ENCODE peak calls at places on chromosomes 13 and 19, in ten cellular contexts. One of them, this sample, is unnamed.

GRCh38 chr19:10079031-10079453 is 7.1 kb upstream of the SHFL start:
- DNase-seq in iPS-NIHi11: no peak
- DNase-seq in stimulated activated CD4-positive, alpha-beta T cell treated with anti-CD3 and anti-CD28 coated beads, Interleukin-2, amount 100 ng/mL, for 24 hours: no peak
- DNase-seq in heart right ventricle: no peak
- DNase-seq in activated T-cell treated with anti-CD3 and anti-CD28 coated beads for 24 hours: no peak
- DNase-seq in GM12865: no peak
- DNase-seq in SK-MEL-5: no peak
- DNase-seq in PC-3: peak; percentile 7
- DNase-seq in activated T-helper 1 cell treated with anti-CD3 and anti-CD28 coated beads, Interleukin-12 subunit alpha, Interleukin-12 subunit beta, Interleukin-2, Interleukin-4 antibody, amounts not matched to agents 30 ng/mL and 10 ng/mL and 1 ng/mL, durations not matched to agents 14 hours and 24 hours and 36 hours: no peak
- DNase-seq in T-helper 2 cell: no peak
- DNase-seq in this sample: no peak

GRCh38 chr19:52991484-52991883 is 22.2 kb upstream of the ERVV-1 start:
- DNase-seq in iPS-NIHi11: no peak
- DNase-seq in stimulated activated CD4-positive, alpha-beta T cell treated with anti-CD3 and anti-CD28 coated beads, Interleukin-2, amount 100 ng/mL, for 24 hours: no peak
- DNase-seq in heart right ventricle: no peak
- DNase-seq in activated T-cell treated with anti-CD3 and anti-CD28 coated beads for 24 hours: no peak
- DNase-seq in GM12865: no peak
- DNase-seq in SK-MEL-5: peak; percentile 19
- DNase-seq in PC-3: peak; percentile 98
- DNase-seq in activated T-helper 1 cell treated with anti-CD3 and anti-CD28 coated beads, Interleukin-12 subunit alpha, Interleukin-12 subunit beta, Interleukin-2, Interleukin-4 antibody, amounts not matched to agents 30 ng/mL and 10 ng/mL and 1 ng/mL, durations not matched to agents 14 hours and 24 hours and 36 hours: no peak
- DNase-seq in T-helper 2 cell: no peak
- DNase-seq in this sample: peak; percentile 78

GRCh38 chr19:19185853-19186728 is 5.9 kb downstream of the BORCS8 start:
- DNase-seq in iPS-NIHi11: peak; percentile 85
- DNase-seq in stimulated activated CD4-positive, alpha-beta T cell treated with anti-CD3 and anti-CD28 coated beads, Interleukin-2, amount 100 ng/mL, for 24 hours: peak; percentile 59
- DNase-seq in heart right ventricle: no peak
- DNase-seq in activated T-cell treated with anti-CD3 and anti-CD28 coated beads for 24 hours: peak; percentile 47
- DNase-seq in GM12865: peak; percentile 72
- DNase-seq in SK-MEL-5: peak; percentile 66
- DNase-seq in PC-3: peak; percentile 57
- DNase-seq in activated T-helper 1 cell treated with anti-CD3 and anti-CD28 coated beads, Interleukin-12 subunit alpha, Interleukin-12 subunit beta, Interleukin-2, Interleukin-4 antibody, amounts not matched to agents 30 ng/mL and 10 ng/mL and 1 ng/mL, durations not matched to agents 14 hours and 24 hours and 36 hours: peak; percentile 32
- DNase-seq in T-helper 2 cell: peak; percentile 73
- DNase-seq in this sample: no peak

GRCh38 chr19:4575978-4576933 is 16.8 kb upstream of the SEMA6B start:
- DNase-seq in iPS-NIHi11: peak; percentile 71
- DNase-seq in stimulated activated CD4-positive, alpha-beta T cell treated with anti-CD3 and anti-CD28 coated beads, Interleukin-2, amount 100 ng/mL, for 24 hours: peak; percentile 84
- DNase-seq in heart right ventricle: peak; percentile 67
- DNase-seq in activated T-cell treated with anti-CD3 and anti-CD28 coated beads for 24 hours: peak; percentile 42
- DNase-seq in GM12865: peak; percentile 62
- DNase-seq in SK-MEL-5: peak; percentile 70
- DNase-seq in PC-3: peak; percentile 68
- DNase-seq in activated T-helper 1 cell treated with anti-CD3 and anti-CD28 coated beads, Interleukin-12 subunit alpha, Interleukin-12 subunit beta, Interleukin-2, Interleukin-4 antibody, amounts not matched to agents 30 ng/mL and 10 ng/mL and 1 ng/mL, durations not matched to agents 14 hours and 24 hours and 36 hours: peak; percentile 54
- DNase-seq in T-helper 2 cell: peak; percentile 31
- DNase-seq in this sample: no peak

GRCh38 chr13:86986448-86986847 is 684.7 kb upstream of the SLITRK5 start:
- DNase-seq in iPS-NIHi11: no peak
- DNase-seq in stimulated activated CD4-positive, alpha-beta T cell treated with anti-CD3 and anti-CD28 coated beads, Interleukin-2, amount 100 ng/mL, for 24 hours: no peak
- DNase-seq in heart right ventricle: no peak
- DNase-seq in activated T-cell treated with anti-CD3 and anti-CD28 coated beads for 24 hours: no peak
- DNase-seq in GM12865: no peak
- DNase-seq in SK-MEL-5: no peak
- DNase-seq in PC-3: no peak
- DNase-seq in activated T-helper 1 cell treated with anti-CD3 and anti-CD28 coated beads, Interleukin-12 subunit alpha, Interleukin-12 subunit beta, Interleukin-2, Interleukin-4 antibody, amounts not matched to agents 30 ng/mL and 10 ng/mL and 1 ng/mL, durations not matched to agents 14 hours and 24 hours and 36 hours: no peak
- DNase-seq in T-helper 2 cell: no peak
- DNase-seq in this sample: no peak

GRCh38 chr13:73809561-73809960 is 324.6 kb downstream of the KLF12 start:
- DNase-seq in iPS-NIHi11: no peak
- DNase-seq in stimulated activated CD4-positive, alpha-beta T cell treated with anti-CD3 and anti-CD28 coated beads, Interleukin-2, amount 100 ng/mL, for 24 hours: no peak
- DNase-seq in heart right ventricle: no peak
- DNase-seq in activated T-cell treated with anti-CD3 and anti-CD28 coated beads for 24 hours: no peak
- DNase-seq in GM12865: no peak
- DNase-seq in SK-MEL-5: no peak
- DNase-seq in PC-3: peak; percentile 63
- DNase-seq in activated T-helper 1 cell treated with anti-CD3 and anti-CD28 coated beads, Interleukin-12 subunit alpha, Interleukin-12 subunit beta, Interleukin-2, Interleukin-4 antibody, amounts not matched to agents 30 ng/mL and 10 ng/mL and 1 ng/mL, durations not matched to agents 14 hours and 24 hours and 36 hours: no peak
- DNase-seq in T-helper 2 cell: no peak
- DNase-seq in this sample: no peak

GRCh38 chr13:46914341-46914740 is 17.5 kb upstream of the HTR2A start:
- DNase-seq in iPS-NIHi11: no peak
- DNase-seq in stimulated activated CD4-positive, alpha-beta T cell treated with anti-CD3 and anti-CD28 coated beads, Interleukin-2, amount 100 ng/mL, for 24 hours: no peak
- DNase-seq in heart right ventricle: no peak
- DNase-seq in activated T-cell treated with anti-CD3 and anti-CD28 coated beads for 24 hours: no peak
- DNase-seq in GM12865: no peak
- DNase-seq in SK-MEL-5: no peak
- DNase-seq in PC-3: no peak
- DNase-seq in activated T-helper 1 cell treated with anti-CD3 and anti-CD28 coated beads, Interleukin-12 subunit alpha, Interleukin-12 subunit beta, Interleukin-2, Interleukin-4 antibody, amounts not matched to agents 30 ng/mL and 10 ng/mL and 1 ng/mL, durations not matched to agents 14 hours and 24 hours and 36 hours: no peak
- DNase-seq in T-helper 2 cell: no peak
- DNase-seq in this sample: no peak

GRCh38 chr13:109010912-109011311 is 381.5 kb downstream of the MYO16 start:
- DNase-seq in iPS-NIHi11: peak; percentile 53
- DNase-seq in stimulated activated CD4-positive, alpha-beta T cell treated with anti-CD3 and anti-CD28 coated beads, Interleukin-2, amount 100 ng/mL, for 24 hours: no peak
- DNase-seq in heart right ventricle: no peak
- DNase-seq in activated T-cell treated with anti-CD3 and anti-CD28 coated beads for 24 hours: no peak
- DNase-seq in GM12865: no peak
- DNase-seq in SK-MEL-5: no peak
- DNase-seq in PC-3: no peak
- DNase-seq in activated T-helper 1 cell treated with anti-CD3 and anti-CD28 coated beads, Interleukin-12 subunit alpha, Interleukin-12 subunit beta, Interleukin-2, Interleukin-4 antibody, amounts not matched to agents 30 ng/mL and 10 ng/mL and 1 ng/mL, durations not matched to agents 14 hours and 24 hours and 36 hours: no peak
- DNase-seq in T-helper 2 cell: no peak
- DNase-seq in this sample: no peak

GRCh38 chr19:55956431-55956830 is 8.8 kb downstream of the NLRP8 start:
- DNase-seq in iPS-NIHi11: no peak
- DNase-seq in stimulated activated CD4-positive, alpha-beta T cell treated with anti-CD3 and anti-CD28 coated beads, Interleukin-2, amount 100 ng/mL, for 24 hours: no peak
- DNase-seq in heart right ventricle: no peak
- DNase-seq in activated T-cell treated with anti-CD3 and anti-CD28 coated beads for 24 hours: no peak
- DNase-seq in GM12865: no peak
- DNase-seq in SK-MEL-5: no peak
- DNase-seq in PC-3: peak; percentile 60
- DNase-seq in activated T-helper 1 cell treated with anti-CD3 and anti-CD28 coated beads, Interleukin-12 subunit alpha, Interleukin-12 subunit beta, Interleukin-2, Interleukin-4 antibody, amounts not matched to agents 30 ng/mL and 10 ng/mL and 1 ng/mL, durations not matched to agents 14 hours and 24 hours and 36 hours: no peak
- DNase-seq in T-helper 2 cell: no peak
- DNase-seq in this sample: no peak

GRCh38 chr13:23950736-23951510 is 53.6 kb upstream of the C1QTNF9B start:
- DNase-seq in iPS-NIHi11: peak; percentile 22
- DNase-seq in stimulated activated CD4-positive, alpha-beta T cell treated with anti-CD3 and anti-CD28 coated beads, Interleukin-2, amount 100 ng/mL, for 24 hours: no peak
- DNase-seq in heart right ventricle: no peak
- DNase-seq in activated T-cell treated with anti-CD3 and anti-CD28 coated beads for 24 hours: no peak
- DNase-seq in GM12865: no peak
- DNase-seq in SK-MEL-5: no peak
- DNase-seq in PC-3: no peak
- DNase-seq in activated T-helper 1 cell treated with anti-CD3 and anti-CD28 coated beads, Interleukin-12 subunit alpha, Interleukin-12 subunit beta, Interleukin-2, Interleukin-4 antibody, amounts not matched to agents 30 ng/mL and 10 ng/mL and 1 ng/mL, durations not matched to agents 14 hours and 24 hours and 36 hours: no peak
- DNase-seq in T-helper 2 cell: no peak
- DNase-seq in this sample: no peak

GRCh38 chr19:50510121-50510670 is 795 bp downstream of the JOSD2 start:
- DNase-seq in iPS-NIHi11: no peak
- DNase-seq in stimulated activated CD4-positive, alpha-beta T cell treated with anti-CD3 and anti-CD28 coated beads, Interleukin-2, amount 100 ng/mL, for 24 hours: no peak
- DNase-seq in heart right ventricle: no peak
- DNase-seq in activated T-cell treated with anti-CD3 and anti-CD28 coated beads for 24 hours: no peak
- DNase-seq in GM12865: no peak
- DNase-seq in SK-MEL-5: no peak
- DNase-seq in PC-3: no peak
- DNase-seq in activated T-helper 1 cell treated with anti-CD3 and anti-CD28 coated beads, Interleukin-12 subunit alpha, Interleukin-12 subunit beta, Interleukin-2, Interleukin-4 antibody, amounts not matched to agents 30 ng/mL and 10 ng/mL and 1 ng/mL, durations not matched to agents 14 hours and 24 hours and 36 hours: no peak
- DNase-seq in T-helper 2 cell: no peak
- DNase-seq in this sample: no peak

GRCh38 chr19:41990028-41990427 is 4.0 kb downstream of the ATP1A3 start:
- DNase-seq in iPS-NIHi11: no peak
- DNase-seq in stimulated activated CD4-positive, alpha-beta T cell treated with anti-CD3 and anti-CD28 coated beads, Interleukin-2, amount 100 ng/mL, for 24 hours: no peak
- DNase-seq in heart right ventricle: no peak
- DNase-seq in activated T-cell treated with anti-CD3 and anti-CD28 coated beads for 24 hours: no peak
- DNase-seq in GM12865: no peak
- DNase-seq in SK-MEL-5: no peak
- DNase-seq in PC-3: no peak
- DNase-seq in activated T-helper 1 cell treated with anti-CD3 and anti-CD28 coated beads, Interleukin-12 subunit alpha, Interleukin-12 subunit beta, Interleukin-2, Interleukin-4 antibody, amounts not matched to agents 30 ng/mL and 10 ng/mL and 1 ng/mL, durations not matched to agents 14 hours and 24 hours and 36 hours: no peak
- DNase-seq in T-helper 2 cell: no peak
- DNase-seq in this sample: no peak

GRCh38 chr19:18832331-18833140 is 777 bp downstream of the UPF1 start:
- DNase-seq in iPS-NIHi11: peak; percentile 67
- DNase-seq in stimulated activated CD4-positive, alpha-beta T cell treated with anti-CD3 and anti-CD28 coated beads, Interleukin-2, amount 100 ng/mL, for 24 hours: peak; percentile 38
- DNase-seq in heart right ventricle: no peak
- DNase-seq in activated T-cell treated with anti-CD3 and anti-CD28 coated beads for 24 hours: no peak
- DNase-seq in GM12865: peak; percentile 62
- DNase-seq in SK-MEL-5: no peak
- DNase-seq in PC-3: peak; percentile 16
- DNase-seq in activated T-helper 1 cell treated with anti-CD3 and anti-CD28 coated beads, Interleukin-12 subunit alpha, Interleukin-12 subunit beta, Interleukin-2, Interleukin-4 antibody, amounts not matched to agents 30 ng/mL and 10 ng/mL and 1 ng/mL, durations not matched to agents 14 hours and 24 hours and 36 hours: peak; percentile 8
- DNase-seq in T-helper 2 cell: no peak
- DNase-seq in this sample: no peak

GRCh38 chr19:17061205-17061604 is 14.0 kb downstream of the HAUS8 start:
- DNase-seq in iPS-NIHi11: no peak
- DNase-seq in stimulated activated CD4-positive, alpha-beta T cell treated with anti-CD3 and anti-CD28 coated beads, Interleukin-2, amount 100 ng/mL, for 24 hours: no peak
- DNase-seq in heart right ventricle: no peak
- DNase-seq in activated T-cell treated with anti-CD3 and anti-CD28 coated beads for 24 hours: no peak
- DNase-seq in GM12865: no peak
- DNase-seq in SK-MEL-5: no peak
- DNase-seq in PC-3: no peak
- DNase-seq in activated T-helper 1 cell treated with anti-CD3 and anti-CD28 coated beads, Interleukin-12 subunit alpha, Interleukin-12 subunit beta, Interleukin-2, Interleukin-4 antibody, amounts not matched to agents 30 ng/mL and 10 ng/mL and 1 ng/mL, durations not matched to agents 14 hours and 24 hours and 36 hours: no peak
- DNase-seq in T-helper 2 cell: no peak
- DNase-seq in this sample: no peak